ENCODE peak calls at places on chromosome 18, in eight cellular contexts. K is kidney, V is K562, S is spleen, Q is ovary, B is Panc1, X is sigmoid colon, L is fibroblast of lung. D is an unnamed sample.

GRCh38 chr18:47485221-47485797 is 233.8 kb upstream of the SKOR2 start:
- DNase-seq in K (no peak), V (no peak), S (no peak), Q (no peak), B (no peak), X (no peak), L (no peak), D (no peak)

GRCh38 chr18:63890950-63891304 is 3.4 kb downstream of the SERPINB2 start:
- DNase-seq in K (no peak), V (peak), S (no peak), Q (no peak), B (no peak), X (no peak), L (no peak), D (no peak)

GRCh38 chr18:55440988-55441387 is 147.0 kb downstream of the TCF4 start:
- DNase-seq in K (no peak), V (no peak), S (no peak), Q (no peak), B (no peak), X (no peak), L (no peak), D (no peak)

GRCh38 chr18:62281684-62282083 is 43.4 kb upstream of the TNFRSF11A start:
- DNase-seq in K (no peak), V (no peak), S (no peak), Q (no peak), B (no peak), X (no peak), L (peak), D (no peak)

GRCh38 chr18:79200546-79201268 is 131.5 kb downstream of the ATP9B start:
- DNase-seq in K (peak), V (no peak), S (no peak), Q (peak), B (no peak), X (peak), L (peak), D (peak)

GRCh38 chr18:56389190-56389589 is 249.2 kb downstream of the TXNL1 start:
- DNase-seq in K (no peak), V (no peak), S (no peak), Q (no peak), B (no peak), X (no peak), L (no peak), D (no peak)

GRCh38 chr18:64713284-64713683 is 564.4 kb upstream of the LINC00305 start:
- DNase-seq in K (no peak), V (no peak), S (no peak), Q (no peak), B (no peak), X (no peak), L (no peak), D (no peak)

GRCh38 chr18:6557052-6557451 is 142.3 kb upstream of the L3MBTL4 start:
- DNase-seq in K (no peak), V (peak), S (no peak), Q (no peak), B (no peak), X (no peak), L (no peak), D (no peak)

GRCh38 chr18:54881229-54881753 is 53.0 kb downstream of the RAB27B start:
- DNase-seq in K (no peak), V (peak), S (no peak), Q (no peak), B (no peak), X (no peak), L (no peak), D (no peak)

GRCh38 chr18:55343396-55344073 is 244.5 kb downstream of the TCF4 start:
- DNase-seq in K (no peak), V (peak), S (no peak), Q (no peak), B (no peak), X (no peak), L (peak), D (no peak)

GRCh38 chr18:35481960-35482366 is 15.8 kb downstream of the INO80C start:
- DNase-seq in K (no peak), V (no peak), S (no peak), Q (no peak), B (no peak), X (no peak), L (peak), D (no peak)

DNA sequence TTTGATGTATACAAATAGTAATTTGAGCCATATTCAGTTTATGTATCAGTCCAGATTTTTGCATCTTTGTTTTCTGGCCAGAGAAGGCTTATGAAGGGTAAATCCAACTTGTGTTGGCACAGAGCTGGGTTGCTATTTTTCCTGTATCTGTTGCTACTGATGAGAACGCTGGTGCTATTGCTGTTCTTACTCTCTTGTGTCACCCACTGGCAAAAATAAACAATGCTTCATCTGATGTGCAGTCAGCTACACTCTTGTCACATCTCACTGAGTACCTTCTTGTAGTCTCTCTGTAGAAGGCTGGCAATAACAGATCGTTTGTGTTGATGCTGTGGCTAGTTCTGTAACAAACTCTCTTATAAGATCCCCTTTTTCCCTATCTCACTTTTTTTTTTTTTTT is 323.4 kb downstream of the CDH19 start:
- DNase-seq in K (no peak), V (no peak), S (no peak), Q (no peak), B (no peak), X (no peak), L (no peak), D (no peak)
- TF ChIP-seq CTCF in K (no peak), V (no peak), S (no peak), Q (no peak), B (no peak), X (no peak), L (no peak), D (no peak)

GRCh38 chr18:9148239-9148552 is 11.6 kb downstream of the ANKRD12 start:
- DNase-seq in K (no peak), V (no peak), S (no peak), Q (no peak), B (no peak), X (no peak), L (no peak), D (no peak)
- TF ChIP-seq CTCF in K (no peak), V (no peak), S (no peak), Q (no peak), B (peak), X (no peak), L (no peak), D (no peak)

DNA sequence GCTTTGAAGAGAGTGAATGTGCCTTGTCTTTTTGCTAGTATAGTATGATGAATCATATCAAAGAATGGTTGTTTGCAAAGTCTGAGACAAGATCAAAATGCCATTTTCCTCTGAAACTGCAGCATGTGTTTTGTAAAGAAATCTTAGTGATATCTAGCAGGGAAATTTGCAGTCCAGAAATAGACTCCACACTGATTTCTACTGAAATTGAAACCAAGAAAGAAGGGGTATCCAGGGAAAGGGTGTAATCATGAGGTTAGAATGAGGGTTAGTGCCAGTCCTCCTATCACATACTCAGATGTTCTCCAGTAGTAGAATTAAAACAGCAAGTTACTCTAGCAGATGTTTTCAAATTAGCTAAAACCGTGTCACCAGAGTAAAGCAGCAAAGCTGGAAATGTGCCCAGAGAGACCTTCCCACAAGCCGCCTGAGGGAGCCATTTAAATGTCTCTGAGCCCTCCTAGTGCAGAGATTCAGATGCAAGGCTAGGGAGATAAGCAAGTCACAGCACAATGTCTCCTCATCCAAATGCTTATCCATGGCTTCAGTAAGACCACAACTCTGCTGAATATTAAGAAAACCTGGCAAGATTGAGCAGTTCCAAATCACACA is 4.9 kb downstream of the DLGAP1 start:
- DNase-seq in K (no peak), V (no peak), S (no peak), Q (no peak), B (no peak), X (no peak), L (peak), D (no peak)
- TF ChIP-seq CTCF in K (no peak), V (no peak), S (no peak), Q (no peak), B (no peak), X (no peak), L (no peak), D (peak)

DNA sequence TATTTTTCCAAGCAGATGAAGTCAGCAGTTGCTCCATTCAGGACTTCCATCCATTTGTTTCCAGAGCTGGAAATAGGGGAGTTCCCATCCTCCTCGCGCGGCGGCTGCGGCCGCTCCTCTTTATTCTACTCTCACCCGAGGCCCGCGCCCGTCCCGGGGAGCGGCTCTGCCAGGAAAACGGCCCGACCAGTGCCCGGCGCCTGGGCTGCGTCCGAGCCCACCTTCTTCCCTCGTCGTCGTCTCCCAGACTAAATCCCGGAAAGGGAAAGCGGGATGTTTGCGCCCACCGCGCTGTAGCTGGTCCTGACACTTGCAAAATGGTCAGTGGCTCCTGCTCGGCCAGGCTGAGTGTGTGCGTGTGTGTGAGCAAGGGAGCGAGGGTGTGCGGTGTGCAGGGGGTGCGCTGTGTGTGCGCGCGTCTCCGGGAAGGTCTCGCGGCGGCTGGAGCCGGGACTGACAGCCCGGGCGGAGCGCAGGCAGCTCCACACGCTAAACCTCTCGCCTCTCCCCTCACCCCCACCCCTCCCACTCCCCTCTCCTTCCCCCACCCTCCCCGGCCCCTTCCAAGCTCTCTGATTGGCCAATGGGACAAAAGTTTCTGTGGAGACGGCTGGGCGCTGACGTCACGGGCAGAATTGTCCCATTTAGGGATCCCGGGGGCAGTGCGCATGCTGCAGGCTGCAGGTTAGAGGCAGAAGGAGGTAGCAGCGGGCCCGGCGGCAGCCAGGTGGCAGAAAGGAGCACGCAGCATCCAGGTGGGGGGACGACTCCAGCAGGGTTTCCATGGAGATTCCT is at the start of gene NOL4:
- DNase-seq in K (peak), V (no peak), S (peak), Q (no peak), B (no peak), X (peak), L (peak), D (peak)
- TF ChIP-seq CTCF in K (peak), V (no peak), S (no peak), Q (no peak), B (peak), X (no peak), L (no peak), D (peak)

GRCh38 chr18:58541789-58542425 is 87.0 kb downstream of the ALPK2 start:
- DNase-seq in K (no peak), V (no peak), S (no peak), Q (no peak), B (peak), X (no peak), L (peak), D (peak)

GRCh38 chr18:58540381-58540943 is 88.4 kb downstream of the ALPK2 start:
- DNase-seq in K (no peak), V (no peak), S (no peak), Q (no peak), B (no peak), X (no peak), L (no peak), D (no peak)

GRCh38 chr18:58539659-58540380 is 89.1 kb downstream of the ALPK2 start:
- DNase-seq in K (no peak), V (no peak), S (no peak), Q (no peak), B (no peak), X (no peak), L (no peak), D (no peak)

GRCh38 chr18:58542426-58543159 is 86.3 kb downstream of the ALPK2 start:
- DNase-seq in K (no peak), V (no peak), S (no peak), Q (no peak), B (no peak), X (no peak), L (no peak), D (no peak)

GRCh38 chr18:58541137-58541788 is 87.6 kb downstream of the ALPK2 start:
- DNase-seq in K (no peak), V (peak), S (no peak), Q (no peak), B (no peak), X (no peak), L (peak), D (no peak)
- TF ChIP-seq CTCF in K (no peak), V (peak), S (no peak), Q (no peak), B (no peak), X (no peak), L (no peak), D (peak)

GRCh38 chr18:5103693-5104092 is 93.4 kb downstream of the AKAIN1 start:
- DNase-seq in K (no peak), V (peak), S (no peak), Q (no peak), B (no peak), X (no peak), L (no peak), D (no peak)

GRCh38 chr18:5103286-5103685 is 93.8 kb downstream of the AKAIN1 start:
- DNase-seq in K (no peak), V (no peak), S (no peak), Q (no peak), B (no peak), X (no peak), L (no peak), D (no peak)

GRCh38 chr18:5107990-5108389 is 89.1 kb downstream of the AKAIN1 start:
- DNase-seq in K (no peak), V (no peak), S (no peak), Q (no peak), B (no peak), X (no peak), L (no peak), D (no peak)

GRCh38 chr18:5104246-5104645 is 92.8 kb downstream of the AKAIN1 start:
- DNase-seq in K (no peak), V (no peak), S (no peak), Q (no peak), B (no peak), X (no peak), L (no peak), D (no peak)

DNA sequence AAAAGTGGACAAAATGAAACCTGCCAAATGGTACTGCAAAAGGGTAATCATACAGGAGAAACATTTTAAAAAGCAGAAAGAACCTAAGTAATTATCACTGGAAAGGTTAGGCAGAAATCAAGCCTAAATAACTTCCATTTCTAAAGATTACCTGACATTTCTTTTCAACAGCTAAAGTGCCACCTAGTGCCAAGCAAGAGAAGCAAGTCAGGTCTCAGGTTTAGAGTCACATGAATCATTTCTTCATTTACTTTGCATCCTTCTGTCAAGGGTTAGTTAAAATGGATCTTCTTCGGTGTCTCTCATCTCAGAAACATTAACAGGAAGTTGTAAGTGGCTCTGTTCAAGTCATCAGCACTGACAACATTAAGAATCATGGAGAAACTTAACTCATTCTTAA is 90.3 kb downstream of the AKAIN1 start:
- DNase-seq in K (no peak), V (peak), S (no peak), Q (no peak), B (no peak), X (no peak), L (no peak), D (peak)
- TF ChIP-seq CTCF in K (no peak), V (no peak), S (no peak), Q (no peak), B (peak), X (no peak), L (no peak), D (peak)

GRCh38 chr18:31631526-31631925 is 39.8 kb downstream of the TTR start:
- DNase-seq in K (no peak), V (no peak), S (no peak), Q (no peak), B (no peak), X (no peak), L (no peak), D (no peak)

GRCh38 chr18:31624892-31625640 is 33.4 kb downstream of the TTR start:
- DNase-seq in K (no peak), V (peak), S (no peak), Q (no peak), B (no peak), X (no peak), L (no peak), D (no peak)

GRCh38 chr18:31632356-31632755 is 40.7 kb downstream of the TTR start:
- DNase-seq in K (no peak), V (no peak), S (no peak), Q (no peak), B (no peak), X (no peak), L (no peak), D (no peak)

GRCh38 chr18:31630549-31630948 is 38.9 kb downstream of the TTR start:
- DNase-seq in K (no peak), V (no peak), S (no peak), Q (no peak), B (no peak), X (no peak), L (no peak), D (no peak)

DNA sequence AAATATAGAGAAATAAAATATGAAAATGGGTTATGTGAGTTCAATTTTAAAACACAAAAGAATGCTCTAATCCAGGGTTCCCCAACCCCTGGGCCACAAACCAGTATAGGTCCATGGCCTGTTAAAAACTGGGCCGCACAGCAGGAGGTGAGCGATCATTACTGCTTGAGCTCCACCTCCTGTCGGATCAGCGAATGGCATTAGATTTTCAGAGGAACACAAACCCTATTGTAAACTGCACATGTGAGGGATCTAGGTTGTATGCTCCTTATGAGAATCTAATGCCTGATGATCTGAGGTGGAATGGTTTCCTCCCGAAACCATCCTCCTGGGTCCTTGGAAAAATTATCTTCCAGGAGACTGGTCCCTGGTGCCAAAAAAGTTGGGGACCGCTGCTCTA is 34.7 kb downstream of the TTR start:
- DNase-seq in K (no peak), V (peak), S (no peak), Q (no peak), B (no peak), X (no peak), L (no peak), D (no peak)
- TF ChIP-seq CTCF in K (no peak), V (peak), S (no peak), Q (no peak), B (peak), X (no peak), L (no peak), D (no peak)

DNA sequence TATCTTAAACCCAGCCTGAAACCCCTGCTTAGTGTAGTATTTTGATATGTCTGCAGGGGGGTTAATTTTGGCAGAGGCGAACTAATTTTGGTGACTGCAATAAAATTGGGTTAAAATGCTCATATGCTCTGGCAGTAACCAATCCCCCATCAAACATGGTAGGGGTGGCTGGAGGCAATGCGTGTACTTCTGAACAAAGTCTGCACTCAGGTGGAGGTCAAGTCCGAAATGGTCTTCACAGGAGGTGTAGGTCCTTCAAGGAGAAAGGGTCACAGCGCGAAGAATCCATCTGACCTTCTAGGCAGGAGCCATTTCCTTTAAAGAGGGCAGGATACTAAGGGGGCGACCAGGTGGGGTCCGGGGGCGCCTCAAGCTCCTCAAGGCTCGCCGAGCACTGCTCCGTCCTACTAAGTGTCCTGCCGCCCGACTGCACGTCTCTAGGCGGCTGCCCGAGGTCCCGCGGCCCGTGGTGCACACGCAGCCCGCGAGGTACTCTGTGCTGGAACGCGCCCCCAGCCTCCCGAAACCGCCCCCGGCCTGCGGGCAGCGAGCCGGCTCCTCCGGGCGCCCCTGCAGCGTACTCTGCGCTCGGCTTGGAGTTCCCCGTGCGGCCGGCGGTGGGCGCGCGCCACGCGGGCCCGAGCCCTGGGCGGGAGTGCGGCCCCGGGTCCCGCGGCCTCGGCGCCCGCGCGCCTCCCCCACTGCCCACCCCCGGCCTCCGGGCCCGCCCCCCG is 1.7 kb upstream of the LDLRAD4 start:
- DNase-seq in K (no peak), V (no peak), S (no peak), Q (no peak), B (no peak), X (peak), L (peak), D (no peak)
- TF ChIP-seq CTCF in K (peak), V (peak), S (peak), Q (no peak), B (peak), X (no peak), L (no peak), D (no peak)

D was measured in GM06990.